ENCODE peak calls at places on chromosomes 7 and 10, in nine cellular contexts. X, K, G, E, F, Q, J, N and I are unnamed samples.
A peak's percentile ranks its signal among the peaks of the same experiment; 100 is the strongest.

GRCh38 chr7:1455241-1455939 is 3.9 kb downstream of the MICALL2 start:
- DNase-seq in G (no peak), K (no peak), N (no peak), E (no peak), J (no peak), X (no peak), Q (no peak), F (no peak), I (no peak)

GRCh38 chr10:93319855-93320254 is 162.3 kb downstream of the MYOF start:
- DNase-seq in K (no peak), G (no peak), J (no peak), N (peak; percentile 75), X (no peak), Q (no peak), F (no peak), E (no peak), I (peak; percentile 38)

GRCh38 chr7:133275441-133276105 is 22.7 kb downstream of the EXOC4 start:
- DNase-seq in N (no peak), G (peak; percentile 73), F (no peak), X (no peak), K (no peak), Q (no peak), J (no peak), E (no peak), I (no peak)

GRCh38 chr10:71964669-71965515 is 697 bp downstream of the CHST3 start:
- DNase-seq in E (no peak), G (peak; percentile 88), N (no peak), X (peak; percentile 90), Q (peak; percentile 60), J (no peak), K (no peak), F (no peak), I (no peak)

GRCh38 chr10:64036996-64037666 is 515.9 kb downstream of the REEP3 start:
- DNase-seq in E (peak; percentile 35), F (no peak), X (no peak), Q (no peak), K (no peak), J (no peak), G (no peak), N (no peak), I (no peak)

GRCh38 chr10:62594093-62594520 is 210.4 kb upstream of the ADO start:
- DNase-seq in X (peak; percentile 65), F (peak; percentile 50), G (peak; percentile 53), K (peak; percentile 19), J (no peak), N (no peak), Q (peak; percentile 54), E (peak; percentile 80), I (no peak)

GRCh38 chr7:155871211-155871610 is 58.9 kb upstream of the SHH start:
- DNase-seq in X (no peak), N (no peak), Q (no peak), J (no peak), K (no peak), F (no peak), E (no peak), G (no peak), I (no peak)

GRCh38 chr7:132234751-132235150 is 341.5 kb downstream of the PLXNA4 start:
- DNase-seq in F (no peak), J (no peak), Q (no peak), G (no peak), E (no peak), K (no peak), X (no peak), N (no peak), I (no peak)

GRCh38 chr7:114310344-114311118 is 104.1 kb upstream of the FOXP2 start:
- DNase-seq in K (peak; percentile 24), J (no peak), F (no peak), G (no peak), E (no peak), N (peak; percentile 14), X (no peak), Q (no peak), I (peak; percentile 18)

GRCh38 chr7:55517191-55517633 is 55.1 kb downstream of the VOPP1 start:
- DNase-seq in F (no peak), X (peak; percentile 34), E (no peak), N (no peak), Q (peak; percentile 87), K (no peak), G (no peak), J (no peak), I (no peak)

GRCh38 chr10:7541137-7542087 is 125.4 kb downstream of the ITIH5 start:
- DNase-seq in F (no peak), E (peak; percentile 45), Q (no peak), K (no peak), X (no peak), J (no peak), N (no peak), G (no peak), I (no peak)